ENCODE peak calls at places on chromosomes 1 and 21, in five cellular contexts. E is tibial nerve, K is suprapubic skin, O is body of pancreas, A is ovary. Y is an unnamed sample. For H3K4me1, the result is how much of the 10 kb centered on the place peaks cover.

GRCh38 chr1:194419721-194420120 is 1233.3 kb upstream of the B3GALT2 start:
- DNase-seq in E (no peak), K (no peak), O (no peak), A (no peak), Y (no peak)

GRCh38 chr1:201123866-201124265 is 3.1 kb downstream of the ASCL5 start:
- DNase-seq in E (no peak), K (no peak), O (no peak), A (no peak), Y (no peak)

GRCh38 chr1:93908394-93909145 is 660 bp downstream of the GCLM start:
- DNase-seq in E (no peak), K (peak), O (peak), A (peak), Y (no peak)

GRCh38 chr1:42167611-42168396 is 3.3 kb upstream of the GUCA2A start:
- DNase-seq in E (no peak), K (no peak), O (no peak), A (no peak), Y (no peak)

GRCh38 chr1:245396615-245397014 is 241.8 kb downstream of the KIF26B start:
- DNase-seq in E (no peak), K (no peak), O (no peak), A (no peak), Y (no peak)

GRCh38 chr1:183986941-183987340 is 50.6 kb downstream of the COLGALT2 start:
- DNase-seq in E (no peak), K (no peak), O (no peak), A (no peak), Y (no peak)

GRCh38 chr1:230426246-230427101 is at the start of gene PGBD5:
- DNase-seq in E (no peak), K (no peak), O (peak), A (peak), Y (no peak)

GRCh38 chr1:157803851-157804250 is 16.1 kb downstream of the FCRL1 start:
- DNase-seq in E (no peak), K (no peak), O (peak), A (no peak), Y (no peak)

GRCh38 chr21:46551636-46552241 is 53.1 kb downstream of the S100B start:
- DNase-seq in E (no peak), K (no peak), O (peak), A (no peak), Y (peak)

GRCh38 chr1:83856381-83856780 is 142.6 kb downstream of the TTLL7 start:
- DNase-seq in E (no peak), K (no peak), O (no peak), A (no peak), Y (no peak)

GRCh38 chr1:83857108-83857507 is 141.8 kb downstream of the TTLL7 start:
- DNase-seq in E (no peak), K (no peak), O (no peak), A (no peak), Y (no peak)

GRCh38 chr1:83857705-83858104 is 141.2 kb downstream of the TTLL7 start:
- DNase-seq in E (no peak), K (no peak), O (no peak), A (no peak), Y (no peak)

GRCh38 chr1:83860506-83861221 is 138.3 kb downstream of the TTLL7 start:
- DNase-seq in E (peak), K (peak), O (peak), A (peak), Y (no peak)
- TF ChIP-seq POLR2A in E (no peak), K (no peak), O (peak), A (no peak), Y (no peak)

DNA sequence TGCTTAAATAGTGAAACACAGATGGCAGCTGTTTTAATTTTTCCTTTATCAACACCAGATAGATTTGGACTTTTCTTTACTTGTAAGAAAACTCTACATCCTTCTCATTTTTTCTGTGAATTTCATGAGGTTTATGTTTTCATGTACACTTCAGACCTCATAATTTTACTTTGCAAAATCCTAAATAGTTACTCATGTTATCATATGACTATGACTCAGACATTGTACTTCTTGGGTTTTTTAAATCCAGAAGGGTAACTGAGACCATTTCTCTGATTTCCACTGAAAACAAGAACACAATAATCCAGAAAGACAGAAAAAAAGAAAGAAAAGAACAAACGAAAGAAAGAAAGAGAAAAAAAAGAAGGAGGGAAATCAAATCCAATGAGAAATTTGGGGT is 1021.6 kb downstream of the NCAM2 start:
- DNase-seq in E (no peak), K (no peak), O (no peak), A (no peak), Y (no peak)
- H3K4me1 ChIP-seq in E (under half), K (under half), O (under half), A (under half), Y (under half)

DNA sequence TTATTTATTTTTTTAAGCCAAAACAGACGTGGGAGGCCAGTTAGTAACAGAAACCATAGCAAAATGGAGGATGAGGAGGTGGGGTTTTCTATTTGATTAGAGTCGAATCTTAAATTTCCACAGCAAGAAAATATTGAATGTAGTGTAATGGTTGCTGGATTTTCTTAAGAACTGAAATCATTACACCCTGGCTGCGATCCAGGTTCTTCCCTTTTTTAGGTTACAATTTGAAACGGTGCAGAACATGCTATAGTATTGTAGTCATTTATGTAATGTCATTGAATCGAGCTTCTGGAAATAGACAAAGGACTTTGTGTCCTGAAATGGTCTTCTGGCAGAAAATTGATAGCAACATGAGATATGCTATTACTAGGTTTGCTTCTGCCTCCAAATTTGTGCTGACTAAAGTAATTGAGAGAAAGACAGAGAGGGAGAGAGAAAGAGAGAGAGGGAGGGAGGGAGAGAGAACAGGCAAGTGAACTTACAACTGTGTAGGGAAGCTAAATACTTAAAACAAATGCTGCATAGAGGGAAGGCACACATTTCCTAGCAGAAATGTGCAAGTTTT is 146.2 kb upstream of the NFIA start:
- DNase-seq in E (no peak), K (no peak), O (no peak), A (no peak), Y (no peak)
- TF ChIP-seq POLR2A in E (no peak), K (no peak), O (no peak), A (no peak), Y (no peak)

DNA sequence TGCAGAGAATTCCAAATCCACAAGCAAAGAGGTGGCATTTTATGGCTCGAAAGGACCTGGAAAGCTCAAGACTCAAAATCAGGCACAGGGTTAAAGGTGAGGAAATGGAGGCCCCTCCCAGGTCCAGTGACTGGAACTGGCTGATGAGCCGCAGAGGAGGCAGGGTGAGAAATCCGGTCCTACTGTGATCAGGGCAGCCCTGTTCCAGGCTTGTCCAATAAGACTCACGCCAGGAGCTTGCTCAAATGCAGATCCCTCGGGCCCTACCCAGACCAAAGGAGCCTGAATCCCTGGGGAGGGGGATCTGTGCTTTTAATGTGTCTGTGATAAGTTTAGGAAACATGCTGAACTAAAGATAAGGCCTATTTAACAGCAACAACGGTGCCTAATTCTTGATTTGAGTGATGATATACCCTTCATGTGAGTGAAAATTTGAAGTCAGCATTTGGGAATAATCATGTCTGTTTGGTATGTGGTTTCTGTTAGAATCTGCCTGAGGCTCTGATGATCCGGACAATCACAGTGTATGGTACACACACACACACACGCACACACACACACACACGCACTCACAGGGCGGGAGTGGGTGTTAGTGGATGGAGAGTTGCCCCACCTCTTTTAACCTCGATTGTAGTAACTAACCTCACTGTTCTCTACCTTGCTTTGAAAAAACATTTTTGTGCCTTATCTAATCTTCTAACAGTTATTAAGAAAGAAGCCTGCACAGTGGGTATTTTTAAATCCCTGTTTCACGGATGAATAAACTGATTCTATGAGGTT is 54.1 kb upstream of the LYST start:
- DNase-seq in E (no peak), K (no peak), O (no peak), A (no peak), Y (no peak)
- H3K4me1 ChIP-seq in E (under half), K (half or more), O (under half), A (under half), Y (half or more)

GRCh38 chr1:173648880-173649605 is 13.9 kb downstream of the TEX50 start:
- DNase-seq in E (no peak), K (no peak), O (no peak), A (no peak), Y (no peak)

GRCh38 chr1:173646656-173647055 is 11.5 kb downstream of the TEX50 start:
- DNase-seq in E (no peak), K (no peak), O (no peak), A (no peak), Y (no peak)
- TF ChIP-seq POLR2A in E (no peak), K (no peak), O (no peak), A (no peak), Y (no peak)

DNA sequence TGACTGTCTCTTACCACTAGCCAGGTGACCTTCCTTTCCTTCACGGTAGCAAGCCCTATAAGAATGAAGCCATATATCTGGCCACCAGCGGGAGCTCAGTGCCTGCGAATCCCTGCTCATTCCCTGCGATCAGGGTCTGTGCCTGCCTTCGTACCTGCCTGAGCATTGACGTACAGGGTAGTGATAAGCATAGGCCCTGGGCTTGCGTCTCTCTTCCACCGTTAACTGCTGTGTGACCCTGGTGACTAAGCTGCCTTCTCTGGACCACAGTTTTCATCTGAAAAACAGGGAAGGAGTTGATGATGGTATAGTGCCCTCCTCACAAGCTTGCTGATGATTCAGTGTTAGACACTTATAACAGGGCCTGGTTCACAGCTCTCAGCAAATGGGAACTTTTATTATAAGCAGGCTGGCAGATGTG is 4.1 kb downstream of the ZC3H12A start:
- DNase-seq in E (no peak), K (peak), O (no peak), A (no peak), Y (no peak)
- H3K4me1 ChIP-seq in E (under half), K (half or more), O (half or more), A (under half), Y (half or more)

DNA sequence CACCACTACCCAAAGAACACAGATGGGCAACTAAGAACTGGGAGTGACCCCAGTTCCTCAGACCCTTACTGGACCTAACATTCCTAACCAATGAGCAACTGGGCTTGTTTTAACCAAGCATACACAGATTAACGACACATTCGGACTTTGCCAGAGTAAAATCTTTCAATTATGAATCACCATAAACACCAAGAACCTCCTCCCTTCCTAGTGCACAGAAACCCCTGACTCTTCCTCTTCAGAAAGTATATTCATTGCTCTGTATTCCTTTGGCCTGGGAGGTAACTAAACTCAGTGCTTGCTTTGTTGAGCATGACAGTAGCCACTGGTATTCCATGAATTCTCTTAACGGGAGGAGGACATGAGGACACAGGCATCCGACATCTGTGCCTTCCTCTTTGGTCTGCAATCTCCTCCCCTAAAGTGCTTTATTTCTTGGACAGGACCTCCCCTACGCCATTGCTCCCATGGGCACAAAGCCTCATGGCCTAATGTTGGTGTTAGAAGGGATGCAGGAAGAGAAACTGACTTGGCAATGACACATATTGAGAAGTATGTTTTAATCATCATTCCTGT is 42.7 kb downstream of the SEC16B start:
- DNase-seq in E (no peak), K (no peak), O (no peak), A (no peak), Y (no peak)
- TF ChIP-seq POLR2A in E (no peak), K (no peak), O (no peak), A (no peak), Y (no peak)